ENCODE peak calls at places on chromosomes 4 and X, in nine cellular contexts. M is HCEC 1CT; N is T-cell; W is glomerular endothelial cell; P is T-helper 2 cell; D is effector memory CD8-positive, alpha-beta T cell; L is SW480; A is WTC11; X is activated gamma-delta T cell treated with Interleukin-2 at 50 U/mL for 16 hours. Z is an unnamed sample.

GRCh38 chr4:110510955-110511544 is 35.1 kb downstream of the ENPEP start:
- DNase-seq in W (no peak), D (no peak), X (no peak), P (no peak), N (no peak), M (peak), A (no peak), L (peak), Z (no peak)

GRCh38 chrX:15319075-15319474 is 3.6 kb upstream of the ASB11 start:
- DNase-seq in P (no peak), D (no peak), A (no peak), L (no peak), X (no peak), W (no peak), N (no peak), M (no peak), Z (no peak)

GRCh38 chr4:82782626-82783025 is 16.0 kb downstream of the SCD5 start:
- DNase-seq in P (no peak), A (no peak), D (no peak), M (no peak), X (no peak), N (no peak), L (peak), W (no peak), Z (no peak)

GRCh38 chr4:9927317-9928007 is 93.8 kb downstream of the SLC2A9 start:
- DNase-seq in X (no peak), W (no peak), M (no peak), P (no peak), N (no peak), A (no peak), L (no peak), D (no peak), Z (no peak)

GRCh38 chr4:83581411-83582288 is 45.7 kb downstream of the GPAT3 start:
- DNase-seq in L (no peak), N (no peak), P (no peak), D (no peak), X (no peak), M (no peak), A (no peak), W (no peak), Z (no peak)

GRCh38 chr4:45732161-45732560 is 391.7 kb downstream of the GABRG1 start:
- DNase-seq in N (no peak), P (no peak), X (no peak), W (no peak), M (no peak), L (no peak), D (no peak), A (no peak), Z (no peak)

GRCh38 chr4:67869580-67870190 is 14.1 kb downstream of the TMPRSS11D start:
- DNase-seq in A (no peak), X (no peak), W (no peak), N (no peak), D (no peak), L (no peak), M (no peak), P (no peak), Z (no peak)

GRCh38 chrX:27619975-27620374 is 29.8 kb downstream of the DCAF8L2 start:
- DNase-seq in W (no peak), X (no peak), A (no peak), P (no peak), L (peak), N (no peak), D (no peak), M (no peak), Z (no peak)

GRCh38 chr4:62344915-62345314 is 1144.8 kb downstream of the ADGRL3 start:
- DNase-seq in M (no peak), N (no peak), A (no peak), X (no peak), P (no peak), L (no peak), D (no peak), W (no peak), Z (no peak)

GRCh38 chr4:127622923-127623754 is 9.6 kb upstream of the INTU start:
- DNase-seq in L (no peak), X (no peak), D (no peak), A (peak), P (no peak), M (peak), N (no peak), W (no peak), Z (no peak)

GRCh38 chr4:120266602-120267001 is 200.0 kb upstream of the MAD2L1 start:
- DNase-seq in M (no peak), X (no peak), D (no peak), N (no peak), W (no peak), L (no peak), P (no peak), A (no peak), Z (no peak)

GRCh38 chr4:54493862-54494261 is 163.9 kb upstream of the KIT start:
- DNase-seq in W (no peak), L (no peak), M (no peak), X (no peak), D (no peak), A (no peak), P (no peak), N (no peak), Z (no peak)

GRCh38 chr4:81724925-81725329 is 253.2 kb upstream of the RASGEF1B start:
- DNase-seq in P (no peak), L (peak), M (no peak), N (no peak), X (peak), A (no peak), D (peak), W (no peak), Z (no peak)

GRCh38 chr4:185772391-185773093 is 39.5 kb downstream of the SORBS2 start:
- DNase-seq in A (no peak), W (no peak), M (no peak), P (no peak), N (no peak), X (no peak), D (no peak), L (peak), Z (no peak)

GRCh38 chr4:70914631-70915030 is 12.5 kb downstream of the MOB1B start:
- DNase-seq in P (no peak), N (no peak), M (no peak), L (no peak), D (no peak), X (no peak), A (no peak), W (no peak), Z (no peak)

GRCh38 chrX:13069771-13070410 is 25.5 kb upstream of the FAM9C start:
- DNase-seq in D (no peak), N (no peak), A (no peak), W (no peak), X (no peak), L (no peak), P (no peak), M (peak), Z (no peak)

GRCh38 chr4:53508446-53508845 is 82.8 kb downstream of the LNX1 start:
- DNase-seq in D (no peak), M (peak), P (no peak), L (peak), N (no peak), A (no peak), X (no peak), W (no peak), Z (no peak)

GRCh38 chrX:151711787-151712186 is 4.0 kb upstream of the FATE1 start:
- DNase-seq in W (no peak), D (no peak), N (no peak), A (no peak), L (no peak), M (no peak), P (no peak), X (no peak), Z (no peak)

GRCh38 chr4:10747186-10747585 is 62.6 kb upstream of the CLNK start:
- DNase-seq in M (no peak), P (no peak), W (no peak), L (no peak), D (no peak), X (no peak), A (no peak), N (no peak), Z (no peak)

GRCh38 chr4:76055005-76055404 is 19.1 kb upstream of the CXCL11 start:
- DNase-seq in A (no peak), M (no peak), X (no peak), P (no peak), D (no peak), L (no peak), N (no peak), W (no peak), Z (no peak)

GRCh38 chrX:41491267-41492004 is 44.3 kb downstream of the NYX start:
- DNase-seq in P (no peak), L (no peak), X (no peak), W (peak), D (no peak), N (no peak), M (peak), A (no peak), Z (no peak)

GRCh38 chr4:80266902-80267380 is 477 bp downstream of the FGF5 start:
- DNase-seq in P (no peak), W (no peak), X (no peak), N (no peak), L (no peak), D (no peak), M (peak), A (peak), Z (no peak)

GRCh38 chrX:31483336-31483735 is 411.5 kb upstream of the FTHL17 start:
- DNase-seq in L (no peak), P (no peak), X (no peak), D (no peak), M (peak), A (no peak), N (no peak), W (peak), Z (no peak)

GRCh38 chr4:151228196-151229119 is 48.5 kb upstream of the PRSS48 start:
- DNase-seq in D (no peak), P (no peak), W (peak), A (no peak), M (no peak), X (no peak), N (no peak), L (no peak), Z (no peak)

GRCh38 chr4:104500452-104500851 is 5.8 kb upstream of the CXXC4 start:
- DNase-seq in N (no peak), L (no peak), A (no peak), P (no peak), X (no peak), M (no peak), D (no peak), W (no peak), Z (no peak)

GRCh38 chr4:16269742-16270522 is 43.7 kb upstream of the TAPT1 start:
- DNase-seq in X (no peak), N (no peak), L (no peak), D (no peak), W (no peak), P (no peak), M (no peak), A (no peak), Z (no peak)

GRCh38 chr4:119632216-119632615 is 3.6 kb upstream of the PDE5A start:
- DNase-seq in L (no peak), N (no peak), A (no peak), D (no peak), P (no peak), M (peak), X (no peak), W (no peak), Z (no peak)

GRCh38 chrX:41029332-41029731 is 55.9 kb upstream of the USP9X start:
- DNase-seq in N (no peak), M (no peak), P (no peak), W (no peak), A (no peak), X (no peak), L (no peak), D (no peak), Z (no peak)

GRCh38 chr4:153297116-153297515 is 47.4 kb upstream of the MND1 start:
- DNase-seq in L (no peak), N (no peak), A (no peak), M (no peak), W (no peak), D (no peak), X (no peak), P (no peak), Z (no peak)

GRCh38 chr4:85779165-85779564 is 304.2 kb downstream of the ARHGAP24 start:
- DNase-seq in W (no peak), P (no peak), L (no peak), D (no peak), X (no peak), N (no peak), A (no peak), M (peak), Z (no peak)

GRCh38 chr4:158580064-158580463 is 58.4 kb downstream of the RXFP1 start:
- DNase-seq in X (no peak), D (no peak), N (no peak), A (peak), L (no peak), P (no peak), M (no peak), W (no peak), Z (no peak)

GRCh38 chrX:45847966-45848365 is 647.3 kb upstream of the DIPK2B start:
- DNase-seq in M (no peak), P (no peak), A (no peak), W (no peak), D (no peak), L (no peak), X (no peak), N (no peak), Z (no peak)

GRCh38 chr4:82833696-82834313 is 35.2 kb upstream of the SCD5 start:
- DNase-seq in W (no peak), X (no peak), D (no peak), M (peak), P (no peak), A (no peak), L (peak), N (no peak), Z (no peak)

GRCh38 chr4:78517050-78517652 is 34.4 kb upstream of the ANXA3 start:
- DNase-seq in L (peak), W (no peak), N (no peak), X (no peak), M (peak), A (no peak), D (no peak), P (no peak), Z (no peak)

GRCh38 chr4:9925750-9926439 is 95.4 kb downstream of the SLC2A9 start:
- DNase-seq in L (peak), M (no peak), W (no peak), D (no peak), A (no peak), P (no peak), N (no peak), X (no peak), Z (no peak)

GRCh38 chr4:108351806-108352205 is 183.1 kb upstream of the LEF1 start:
- DNase-seq in L (no peak), X (no peak), M (no peak), A (no peak), D (no peak), N (no peak), P (no peak), W (no peak), Z (no peak)

GRCh38 chrX:135596495-135596894 is 76.0 kb downstream of the INTS6L start:
- DNase-seq in M (peak), L (peak), N (peak), D (peak), A (peak), W (no peak), X (peak), P (peak), Z (peak)

GRCh38 chrX:49268702-49269009 is 937 bp upstream of the PPP1R3F start:
- DNase-seq in L (no peak), P (no peak), W (no peak), M (no peak), X (no peak), D (no peak), A (no peak), N (no peak), Z (no peak)